ENCODE peak calls at places on chromosomes 13 and 19, in seven cellular contexts. Y is ovary, A is SK-N-SH, X is H1, D is A549, I is tibial nerve, S is HepG2. K is an unnamed sample.

GRCh38 chr13:50636007-50636704 is 207.3 kb downstream of the DLEU7 start:
- DNase-seq in I (no peak), X (peak), D (no peak), Y (no peak), A (no peak), S (no peak), K (no peak)

GRCh38 chr13:52845766-52846566 is 2.5 kb downstream of the PCDH8 start:
- DNase-seq in D (no peak), X (peak), A (peak), S (no peak), Y (no peak), I (no peak), K (peak)

GRCh38 chr19:44176590-44176989 is 11.7 kb downstream of the ZNF226 start:
- DNase-seq in A (no peak), I (no peak), Y (no peak), S (no peak), D (peak), X (no peak), K (no peak)

GRCh38 chr13:74774252-74774651 is 640.0 kb upstream of the KLF12 start:
- DNase-seq in A (no peak), I (no peak), X (no peak), Y (no peak), S (no peak), D (no peak), K (no peak)

GRCh38 chr13:23876265-23876664 is 12.9 kb downstream of the MIPEP start:
- DNase-seq in X (no peak), I (no peak), A (peak), D (peak), Y (no peak), S (no peak), K (no peak)

GRCh38 chr19:41967056-41967783 is 8.1 kb upstream of the RABAC1 start:
- DNase-seq in S (no peak), A (no peak), Y (no peak), I (no peak), X (no peak), D (no peak), K (peak)

GRCh38 chr13:94535231-94535630 is 55.7 kb upstream of the DCT start:
- DNase-seq in A (no peak), S (no peak), X (no peak), I (no peak), D (no peak), Y (no peak), K (no peak)

GRCh38 chr19:8731428-8732169 is 10.2 kb downstream of the OR2Z1 start:
- DNase-seq in I (no peak), Y (no peak), X (no peak), A (no peak), S (no peak), D (no peak), K (no peak)

GRCh38 chr13:27171830-27172494 is 351 bp upstream of the USP12 start:
- DNase-seq in S (peak), Y (peak), X (peak), D (peak), A (peak), I (peak), K (peak)

GRCh38 chr19:32123355-32123940 is 222.0 kb upstream of the ZNF507 start:
- DNase-seq in S (no peak), I (no peak), Y (no peak), X (peak), A (no peak), D (no peak), K (no peak)

GRCh38 chr13:40667622-40667978 is 1.2 kb upstream of the FOXO1 start:
- DNase-seq in Y (peak), I (no peak), A (no peak), D (no peak), S (no peak), X (peak), K (no peak)

GRCh38 chr13:40590112-40590862 is 76.2 kb downstream of the FOXO1 start:
- DNase-seq in Y (no peak), D (no peak), I (no peak), S (no peak), A (no peak), X (no peak), K (no peak)

GRCh38 chr13:81686877-81687276 is 1346.0 kb upstream of the SPRY2 start:
- DNase-seq in I (no peak), D (no peak), Y (no peak), S (no peak), X (no peak), A (peak), K (no peak)

GRCh38 chr13:84574851-84575250 is 692.6 kb upstream of the SLITRK1 start:
- DNase-seq in S (no peak), X (no peak), I (no peak), Y (no peak), A (peak), D (peak), K (no peak)

GRCh38 chr19:55552620-55553019 is 7.3 kb upstream of the SBK3 start:
- DNase-seq in S (peak), D (no peak), X (no peak), I (no peak), A (no peak), Y (no peak), K (no peak)

GRCh38 chr19:3618144-3618810 is 8.3 kb downstream of the CACTIN start:
- DNase-seq in A (peak), Y (peak), I (peak), X (peak), S (no peak), D (peak), K (peak)

GRCh38 chr13:81929988-81930387 is 1589.1 kb upstream of the SPRY2 start:
- DNase-seq in S (peak), I (no peak), X (no peak), D (peak), Y (no peak), A (peak), K (no peak)

GRCh38 chr13:97212540-97213146 is 9.5 kb upstream of the MBNL2 start:
- DNase-seq in X (no peak), A (no peak), I (no peak), D (peak), Y (no peak), S (no peak), K (no peak)

GRCh38 chr13:102779426-102780159 is 6.0 kb upstream of the TEX30 start:
- DNase-seq in X (no peak), I (no peak), S (no peak), A (peak), Y (no peak), D (no peak), K (no peak)

GRCh38 chr13:46183018-46183940 is 1.3 kb upstream of the LCP1 start:
- DNase-seq in I (no peak), A (no peak), Y (no peak), D (no peak), X (no peak), S (no peak), K (no peak)

GRCh38 chr13:46179576-46180368 is 2.2 kb downstream of the LCP1 start:
- DNase-seq in X (no peak), D (no peak), A (no peak), S (no peak), Y (no peak), I (no peak), K (peak)

GRCh38 chr13:46182491-46182877 is 507 bp upstream of the LCP1 start:
- DNase-seq in Y (no peak), S (no peak), I (no peak), D (no peak), X (no peak), A (no peak), K (no peak)

GRCh38 chr13:46180393-46180792 is 1.6 kb downstream of the LCP1 start:
- DNase-seq in I (no peak), D (no peak), S (no peak), Y (no peak), X (no peak), A (no peak), K (no peak)

GRCh38 chr13:46181799-46182490 is at the start of gene LCP1:
- DNase-seq in D (no peak), S (no peak), X (no peak), A (no peak), Y (no peak), I (no peak), K (peak)
- TF ChIP-seq EP300 in D (no peak), S (no peak), X (no peak), A (no peak), Y (no peak), I (peak), K (no peak)

GRCh38 chr13:33639640-33640080 is 178.3 kb upstream of the RFC3 start:
- DNase-seq in I (no peak), S (peak), D (no peak), A (no peak), Y (no peak), X (no peak), K (no peak)

GRCh38 chr13:33639158-33639557 is 178.8 kb upstream of the RFC3 start:
- DNase-seq in Y (peak), S (peak), D (peak), A (no peak), X (no peak), I (no peak), K (no peak)

GRCh38 chr13:33634526-33635111 is 183.3 kb upstream of the RFC3 start:
- DNase-seq in A (no peak), Y (peak), I (no peak), S (no peak), X (no peak), D (no peak), K (no peak)

GRCh38 chr13:33637978-33638743 is 179.8 kb upstream of the RFC3 start:
- DNase-seq in I (no peak), A (no peak), Y (no peak), X (no peak), S (no peak), D (no peak), K (no peak)

DNA sequence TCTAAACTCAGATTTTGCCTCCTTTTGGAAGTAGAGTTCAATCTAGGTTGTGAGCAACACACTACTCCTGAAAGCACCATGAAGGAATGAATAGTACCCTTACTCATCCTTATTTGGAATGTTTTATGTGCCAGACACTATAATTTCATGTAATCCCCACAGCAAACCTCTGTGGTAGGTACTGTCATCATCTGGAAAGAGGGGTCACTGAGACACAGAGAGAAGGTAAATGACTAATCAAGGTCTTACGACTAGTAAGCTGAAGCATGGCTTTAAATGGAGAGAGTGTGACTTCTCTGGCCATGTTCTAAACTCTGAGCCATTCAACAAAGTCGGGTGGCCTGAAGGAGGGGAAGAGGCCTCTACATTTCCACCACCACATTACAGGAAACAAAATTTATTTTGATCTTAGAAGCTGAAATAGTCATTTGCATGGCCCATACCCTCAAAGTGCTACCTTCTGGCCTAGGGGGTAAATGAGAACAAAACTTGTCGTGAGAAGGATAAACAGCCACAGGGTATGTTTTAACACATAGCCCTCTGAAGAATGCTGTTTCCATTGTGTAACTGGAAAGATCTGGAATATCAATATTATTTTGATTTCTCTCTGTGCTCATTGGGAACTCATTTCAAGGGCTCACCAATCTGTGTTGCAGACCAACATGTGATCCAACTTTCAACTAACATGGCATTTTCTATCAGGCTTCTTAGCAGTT is 180.8 kb upstream of the RFC3 start:
- DNase-seq in S (no peak), Y (no peak), X (no peak), A (no peak), I (no peak), D (no peak), K (no peak)
- H3K27ac ChIP-seq in S (no peak), Y (no peak), X (no peak), A (no peak), I (no peak), D (peak), K (no peak)

DNA sequence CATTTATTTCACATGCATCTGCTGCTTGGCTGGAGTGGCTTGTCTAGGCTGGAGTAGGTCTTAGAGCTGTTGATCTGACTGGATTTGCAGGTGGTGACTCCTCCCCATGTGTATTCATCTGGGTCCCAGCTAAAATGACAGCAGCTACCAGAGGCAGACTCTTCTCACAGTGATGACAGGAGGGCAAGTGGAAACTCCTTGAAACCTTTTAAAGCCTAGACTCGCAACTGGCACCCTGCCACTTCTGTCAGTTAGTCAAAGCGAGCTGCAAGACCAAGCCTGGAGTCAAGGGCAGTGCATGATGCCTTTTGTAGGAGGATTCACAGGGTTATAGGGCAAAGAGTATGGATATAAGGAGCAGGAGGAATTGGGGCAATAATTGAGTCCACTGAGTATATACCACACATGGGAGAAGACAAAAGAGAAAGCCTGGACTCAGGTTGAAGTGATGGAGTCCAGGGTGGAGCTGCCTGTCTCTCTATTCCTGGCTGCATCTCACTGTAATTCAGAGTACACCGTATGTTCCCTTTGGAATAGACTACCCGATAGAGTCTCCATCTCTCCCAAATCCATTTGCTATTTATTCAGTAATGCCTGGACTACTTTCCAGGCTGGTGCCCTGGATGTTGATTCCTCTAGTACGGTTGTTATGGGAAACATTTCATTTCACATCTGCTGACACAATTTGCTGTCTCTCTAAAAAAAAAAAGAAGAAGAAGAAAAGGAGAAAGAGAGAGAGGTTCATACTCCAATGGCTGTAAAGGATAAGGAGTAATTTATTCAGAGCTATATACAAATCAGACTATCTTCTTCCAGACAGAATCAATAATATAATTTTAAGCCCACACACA is 65.5 kb downstream of the TEX26 start:
- DNase-seq in A (peak), D (no peak), S (no peak), I (no peak), X (no peak), Y (no peak), K (no peak)
- TF ChIP-seq EP300 in A (no peak), D (no peak), S (no peak), I (no peak), X (no peak), Y (no peak), K (no peak)

GRCh38 chr13:77339408-77339807 is 12.5 kb upstream of the MYCBP2 start:
- DNase-seq in Y (no peak), I (no peak), D (no peak), S (no peak), A (no peak), X (no peak), K (no peak)
- H3K27ac ChIP-seq in Y (no peak), I (no peak), D (no peak), S (no peak), A (no peak), X (no peak), K (no peak)

DNA sequence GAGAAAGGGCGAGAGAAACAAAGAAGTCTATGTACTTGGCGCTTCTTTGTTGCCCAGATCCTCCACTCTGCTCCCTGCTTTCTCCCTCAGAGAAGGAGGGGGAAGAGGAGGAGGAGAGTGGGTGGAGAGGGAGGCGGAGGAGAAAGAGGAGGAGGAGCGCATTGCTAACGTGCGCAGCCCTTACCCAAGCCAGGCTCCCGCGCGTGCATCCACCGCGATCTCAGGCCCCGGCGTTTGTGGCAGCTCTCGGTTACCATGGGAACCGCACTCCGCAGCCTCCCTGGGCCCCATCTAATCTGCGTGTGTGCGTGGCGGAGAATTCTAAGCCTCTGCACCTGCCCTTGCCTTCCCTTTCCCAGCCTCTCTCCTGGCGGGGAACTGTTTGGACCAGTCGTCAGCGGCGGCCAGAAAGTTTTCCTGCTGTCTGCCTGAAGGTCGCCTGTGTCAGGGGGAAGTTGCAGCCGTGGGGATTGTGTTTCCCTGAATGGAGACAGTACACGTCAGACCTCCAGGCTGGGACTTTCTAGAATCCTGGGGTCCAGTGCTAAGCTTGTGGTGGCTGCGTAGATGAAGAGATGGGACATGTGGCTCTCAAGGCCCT is at the start of gene ERICH6B:
- DNase-seq in D (peak), I (no peak), X (peak), Y (peak), A (no peak), S (no peak), K (peak)
- TF ChIP-seq EP300 in D (no peak), I (no peak), X (no peak), Y (no peak), A (no peak), S (no peak), K (no peak)

GRCh38 chr19:40286235-40286530 is 1.0 kb upstream of the AKT2 start:
- DNase-seq in X (no peak), Y (no peak), S (no peak), I (no peak), A (no peak), D (no peak), K (no peak)
- H3K27ac ChIP-seq in X (no peak), Y (no peak), S (peak), I (peak), A (no peak), D (peak), K (peak)

GRCh38 chr13:32362574-32362973 is 47.3 kb downstream of the BRCA2 start:
- DNase-seq in Y (no peak), S (no peak), X (no peak), D (no peak), A (no peak), I (no peak), K (no peak)
- TF ChIP-seq EP300 in Y (no peak), S (no peak), X (no peak), D (no peak), A (no peak), I (no peak), K (no peak)

GRCh38 chr13:42039946-42040729 is 8.3 kb upstream of the DGKH start:
- DNase-seq in A (peak), Y (peak), X (peak), I (peak), D (peak), S (no peak), K (peak)

GRCh38 chr13:42040730-42041016 is 7.8 kb upstream of the DGKH start:
- DNase-seq in S (no peak), Y (no peak), A (no peak), I (no peak), X (no peak), D (no peak), K (no peak)

GRCh38 chr13:42038661-42039456 is 9.6 kb upstream of the DGKH start:
- DNase-seq in X (no peak), A (no peak), I (no peak), S (no peak), Y (no peak), D (no peak), K (no peak)

GRCh38 chr13:42041017-42041683 is 7.3 kb upstream of the DGKH start:
- DNase-seq in S (no peak), X (peak), D (peak), Y (peak), I (no peak), A (peak), K (peak)

GRCh38 chr13:42039457-42039945 is 8.9 kb upstream of the DGKH start:
- DNase-seq in X (no peak), I (no peak), S (no peak), Y (no peak), D (peak), A (peak), K (no peak)
- H3K27ac ChIP-seq in X (no peak), I (peak), S (no peak), Y (peak), D (peak), A (peak), K (peak)

DNA sequence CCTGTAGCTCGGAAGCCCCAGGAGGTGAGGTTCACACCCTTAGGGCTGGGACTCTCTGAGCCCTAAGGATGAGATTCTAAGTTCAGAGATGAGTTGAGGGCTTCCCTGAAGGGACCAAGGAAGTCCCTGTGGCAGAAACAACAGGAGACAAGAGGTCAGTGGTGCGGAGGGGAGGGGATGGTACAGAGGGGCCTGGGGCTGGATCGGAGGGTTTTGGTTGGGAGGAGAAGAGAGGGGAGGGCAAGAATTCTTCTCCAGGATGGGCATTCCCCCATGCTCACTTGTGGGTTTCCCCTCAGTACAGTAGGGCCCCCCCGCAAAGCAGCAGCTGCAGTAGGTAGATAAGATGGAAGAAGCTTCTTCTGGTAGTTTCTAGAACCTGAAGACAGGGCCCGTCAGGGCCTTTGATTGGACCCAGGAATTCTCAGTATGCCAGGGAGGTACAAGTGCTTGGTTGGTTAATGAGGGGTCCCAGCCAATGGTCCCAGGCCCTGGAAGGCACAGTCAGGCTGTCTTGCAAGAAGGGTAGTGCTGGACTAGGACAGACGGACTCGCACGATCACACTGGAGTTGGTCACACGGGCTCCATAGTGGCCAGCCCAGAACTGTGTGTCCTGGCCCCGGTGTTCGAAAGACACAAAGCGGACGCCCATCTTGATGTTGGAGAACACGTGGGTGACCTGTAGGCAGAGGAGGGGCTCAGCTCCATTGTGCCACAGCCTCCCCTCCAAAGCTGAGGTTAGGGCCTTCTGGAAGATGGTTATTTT is 7.3 kb downstream of the FBXO27 start:
- DNase-seq in S (no peak), Y (no peak), D (no peak), A (no peak), X (no peak), I (no peak), K (no peak)
- TF ChIP-seq EP300 in S (no peak), Y (no peak), D (no peak), A (no peak), X (no peak), I (no peak), K (no peak)